ENCODE peak calls at places on chromosomes 13 and 19, in ten cellular contexts. B, V, G, H, X, Y, Q, O, C and W are unnamed samples.

GRCh38 chr19:29083863-29084262 is 129.1 kb downstream of the UQCRFS1 start:
- DNase-seq in B (no peak), V (no peak), G (no peak), H (no peak), X (no peak), Y (no peak), Q (no peak), O (peak; percentile 33), C (no peak), W (no peak)

GRCh38 chr13:79385694-79386093 is 20.4 kb downstream of the RBM26 start:
- DNase-seq in B (no peak), V (no peak), G (no peak), H (no peak), X (no peak), Y (no peak), Q (no peak), O (no peak), C (no peak), W (no peak)

GRCh38 chr13:94479559-94480095 is at the start of gene DCT:
- DNase-seq in B (no peak), V (no peak), G (peak; percentile 72), H (no peak), X (no peak), Y (no peak), Q (no peak), O (no peak), C (no peak), W (no peak)

GRCh38 chr19:57068921-57069697 is 50.7 kb upstream of the USP29 start:
- DNase-seq in B (no peak), V (no peak), G (peak; percentile 33), H (no peak), X (peak; percentile 63), Y (peak; percentile 49), Q (no peak), O (no peak), C (no peak), W (no peak)

GRCh38 chr13:52899206-52899605 is 50.8 kb upstream of the PCDH8 start:
- DNase-seq in B (no peak), V (no peak), G (no peak), H (no peak), X (no peak), Y (no peak), Q (no peak), O (no peak), C (no peak), W (no peak)

GRCh38 chr19:2507109-2507508 is 31.2 kb downstream of the GADD45B start:
- DNase-seq in B (no peak), V (no peak), G (no peak), H (no peak), X (peak; percentile 92), Y (no peak), Q (no peak), O (no peak), C (no peak), W (peak; percentile 70)

GRCh38 chr13:112350300-112350699 is 25.9 kb upstream of the SPACA7 start:
- DNase-seq in B (no peak), V (no peak), G (no peak), H (no peak), X (no peak), Y (no peak), Q (no peak), O (no peak), C (no peak), W (no peak)

GRCh38 chr13:42361701-42362100 is 89.7 kb downstream of the AKAP11 start:
- DNase-seq in B (no peak), V (no peak), G (no peak), H (no peak), X (no peak), Y (no peak), Q (no peak), O (no peak), C (no peak), W (no peak)

GRCh38 chr19:55132453-55133129 is 15.2 kb upstream of the PPP1R12C start:
- DNase-seq in B (no peak), V (no peak), G (no peak), H (no peak), X (no peak), Y (peak; percentile 57), Q (no peak), O (no peak), C (no peak), W (no peak)

GRCh38 chr19:31459430-31459829 is 110.2 kb upstream of the TSHZ3 start:
- DNase-seq in B (no peak), V (no peak), G (no peak), H (no peak), X (no peak), Y (peak; percentile 53), Q (no peak), O (no peak), C (no peak), W (no peak)

GRCh38 chr19:40147338-40147692 is 43.9 kb upstream of the MAP3K10 start:
- DNase-seq in B (no peak), V (no peak), G (no peak), H (no peak), X (no peak), Y (no peak), Q (no peak), O (no peak), C (no peak), W (no peak)
- H3K4me3 ChIP-seq in B (no peak overlapping the region), V (no peak overlapping the region), G (no peak overlapping the region), H (no peak overlapping the region), X (no peak overlapping the region), Y (no peak overlapping the region), Q (no peak overlapping the region), O (no peak overlapping the region), C (no peak overlapping the region), W (no peak overlapping the region)

DNA sequence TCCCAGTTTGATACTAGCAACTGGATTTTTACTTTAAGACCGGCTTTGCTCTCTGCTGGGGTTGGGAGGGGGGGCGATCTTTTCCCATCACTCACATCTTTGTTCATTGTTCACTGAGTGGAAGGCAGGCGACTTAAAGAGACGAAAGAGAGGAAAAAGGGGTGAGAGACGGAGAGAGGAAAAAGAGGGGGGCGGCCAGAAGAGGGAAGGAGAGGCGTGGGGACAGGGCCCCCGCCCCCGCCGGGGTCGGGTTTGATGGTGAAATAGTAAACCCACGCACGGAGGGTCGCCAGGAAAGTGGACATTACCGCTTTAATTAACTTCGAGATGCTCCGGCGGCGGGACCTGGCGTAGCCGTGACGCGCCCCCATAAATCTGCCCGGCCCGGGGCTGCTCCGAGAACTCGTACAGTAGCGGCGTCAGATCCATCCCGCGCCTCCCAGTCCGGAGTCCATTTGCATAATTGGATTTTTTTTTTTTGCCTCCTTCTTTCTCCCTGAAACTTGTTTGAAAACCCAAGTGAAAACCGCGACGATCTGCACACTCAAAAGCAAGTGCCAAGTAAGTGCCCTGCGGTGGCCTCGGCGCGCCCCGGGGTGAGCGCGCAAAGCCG is 144.0 kb upstream of the ZNF536 start:
- DNase-seq in B (no peak), V (no peak), G (no peak), H (no peak), X (no peak), Y (peak; percentile 54), Q (no peak), O (no peak), C (no peak), W (no peak)
- H3K4me3 ChIP-seq in B (no peak overlapping the region), V (peak overlapping the region; percentile 55), G (peak overlapping the region; percentile 68), H (peak overlapping the region; percentile 54), X (peak overlapping the region; percentile 30), Y (peak overlapping the region; percentile 73), Q (peak overlapping the region; percentile 47), O (peak overlapping the region; percentile 53), C (peak overlapping the region; percentile 67), W (peak overlapping the region; percentile 45)

DNA sequence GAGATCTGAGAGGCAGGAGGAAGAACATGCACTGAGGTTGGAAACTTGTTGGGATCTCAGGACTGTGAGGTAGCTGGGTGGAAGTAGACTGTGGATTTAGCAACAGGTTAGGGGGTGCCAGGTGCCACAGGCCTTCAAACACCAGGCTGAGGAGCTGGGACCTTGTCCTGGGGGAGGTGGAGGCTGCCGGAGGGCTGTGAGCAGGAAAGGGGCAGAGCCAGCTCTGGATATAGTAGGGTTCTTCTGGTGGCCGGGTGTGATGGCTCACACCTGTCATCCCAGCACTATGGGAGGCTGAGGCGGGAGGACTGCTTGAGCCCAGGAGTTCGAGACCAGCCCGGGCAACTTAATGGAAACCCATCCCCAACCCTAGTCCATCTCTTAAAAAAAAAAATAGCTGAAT is 3.1 kb downstream of the FUZ start:
- DNase-seq in B (no peak), V (no peak), G (no peak), H (no peak), X (no peak), Y (no peak), Q (no peak), O (no peak), C (no peak), W (no peak)
- H3K4me3 ChIP-seq in B (no peak overlapping the region), V (peak overlapping the region; percentile 69), G (peak overlapping the region; percentile 15), H (peak overlapping the region; percentile 91), X (peak overlapping the region; percentile 54), Y (no peak overlapping the region), Q (peak overlapping the region; percentile 85), O (peak overlapping the region; percentile 87), C (peak overlapping the region; percentile 90), W (no peak overlapping the region)

GRCh38 chr19:49929121-49929610 is at the start of the genes ATF5 and NUP62:
- DNase-seq in B (peak; percentile 98), V (peak; percentile 92), G (peak; percentile 92), H (peak; percentile 92), X (peak; percentile 80), Y (peak; percentile 85), Q (peak; percentile 93), O (peak; percentile 85), C (peak; percentile 92), W (peak; percentile 91)

GRCh38 chr19:49925486-49925885 is 3.5 kb upstream of the ATF5 start:
- DNase-seq in B (no peak), V (no peak), G (no peak), H (no peak), X (no peak), Y (no peak), Q (no peak), O (no peak), C (no peak), W (no peak)

GRCh38 chr19:49926520-49926919 is 2.5 kb upstream of the ATF5 start:
- DNase-seq in B (no peak), V (no peak), G (no peak), H (no peak), X (no peak), Y (no peak), Q (no peak), O (no peak), C (no peak), W (no peak)

GRCh38 chr19:49929611-49930482 is 543 bp upstream of the NUP62 start:
- DNase-seq in B (peak; percentile 96), V (peak; percentile 95), G (peak; percentile 97), H (peak; percentile 93), X (peak; percentile 88), Y (peak; percentile 98), Q (peak; percentile 97), O (peak; percentile 87), C (peak; percentile 92), W (peak; percentile 95)

DNA sequence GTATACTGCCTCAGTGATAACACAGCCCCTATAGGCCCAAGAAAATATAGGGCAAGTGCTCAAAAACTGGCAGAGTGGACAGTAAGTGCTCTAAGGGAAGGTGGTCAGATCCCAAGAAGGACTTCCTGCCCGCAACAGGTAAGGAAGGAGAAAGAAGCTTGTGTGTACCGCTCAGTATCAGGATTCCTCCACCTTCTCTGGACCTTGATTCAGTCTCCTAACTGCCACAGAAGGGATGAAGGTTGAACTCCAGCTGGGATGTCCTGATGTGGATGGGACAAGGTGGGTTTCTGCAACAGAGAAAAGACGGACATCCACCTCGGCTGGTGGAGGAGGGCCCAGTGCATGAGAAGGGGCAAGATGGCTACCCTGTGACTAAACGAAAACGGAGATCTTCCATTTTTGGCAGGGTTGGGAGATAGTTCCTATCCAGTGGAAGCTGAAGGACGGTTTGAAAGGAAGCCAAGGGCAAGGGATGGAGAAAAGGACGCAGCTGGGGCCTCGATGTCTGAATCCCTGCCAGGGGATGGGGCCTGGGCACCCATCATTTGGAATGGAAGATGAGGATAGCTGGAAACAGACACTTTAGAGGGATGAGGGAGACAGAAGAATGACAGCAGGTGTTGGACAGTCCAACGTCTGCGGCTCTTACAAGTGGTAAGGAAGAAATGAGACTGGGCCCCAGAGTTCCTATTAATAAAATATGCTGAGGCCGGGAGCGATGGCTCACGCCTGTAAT is 1.3 kb upstream of the ATF5 start:
- DNase-seq in B (no peak), V (no peak), G (no peak), H (no peak), X (no peak), Y (no peak), Q (no peak), O (no peak), C (no peak), W (no peak)
- H3K4me3 ChIP-seq in B (no peak overlapping the region), V (peak overlapping the region; percentile 96), G (peak overlapping the region; percentile 3), H (peak overlapping the region; percentile 100), X (peak overlapping the region; percentile 71), Y (peak overlapping the region; percentile 99), Q (peak overlapping the region; percentile 99), O (no peak overlapping the region), C (peak overlapping the region; percentile 98), W (peak overlapping the region; percentile 99)